ENCODE peak calls at places on chromosomes 3 and 15, in nine cellular contexts. One of them, this sample, is unnamed.

GRCh38 chr3:48301814-48302194 is 31.7 kb downstream of the SPINK8 start:
- DNase-seq in hepatocyte: peak; percentile 40
- DNase-seq in cardiac muscle cell: peak; percentile 51
- DNase-seq in dorsolateral prefrontal cortex: no peak
- DNase-seq in A549: peak; percentile 22
- DNase-seq in left lung: no peak
- DNase-seq in right lobe of liver: no peak
- DNase-seq in body of pancreas: peak; percentile 37
- DNase-seq in NT2/D1: no peak
- DNase-seq in this sample: peak; percentile 17

GRCh38 chr15:76968310-76968709 is 26.6 kb upstream of the PSTPIP1 start:
- DNase-seq in hepatocyte: no peak
- DNase-seq in cardiac muscle cell: peak; percentile 22
- DNase-seq in dorsolateral prefrontal cortex: no peak
- DNase-seq in A549: no peak
- DNase-seq in left lung: no peak
- DNase-seq in right lobe of liver: no peak
- DNase-seq in body of pancreas: no peak
- DNase-seq in NT2/D1: no peak
- DNase-seq in this sample: no peak

GRCh38 chr15:23083115-23083514 is 43.7 kb upstream of the TUBGCP5 start:
- DNase-seq in hepatocyte: no peak
- DNase-seq in cardiac muscle cell: no peak
- DNase-seq in dorsolateral prefrontal cortex: no peak
- DNase-seq in A549: no peak
- DNase-seq in left lung: no peak
- DNase-seq in right lobe of liver: no peak
- DNase-seq in body of pancreas: no peak
- DNase-seq in NT2/D1: no peak
- DNase-seq in this sample: no peak

GRCh38 chr3:139100821-139101220 is 56.1 kb upstream of the PRR23C start:
- DNase-seq in hepatocyte: no peak
- DNase-seq in cardiac muscle cell: no peak
- DNase-seq in dorsolateral prefrontal cortex: no peak
- DNase-seq in A549: no peak
- DNase-seq in left lung: no peak
- DNase-seq in right lobe of liver: no peak
- DNase-seq in body of pancreas: no peak
- DNase-seq in NT2/D1: no peak
- DNase-seq in this sample: no peak

GRCh38 chr3:125318859-125319258 is 56.3 kb downstream of the ZNF148 start:
- DNase-seq in hepatocyte: no peak
- DNase-seq in cardiac muscle cell: no peak
- DNase-seq in dorsolateral prefrontal cortex: no peak
- DNase-seq in A549: no peak
- DNase-seq in left lung: no peak
- DNase-seq in right lobe of liver: no peak
- DNase-seq in body of pancreas: no peak
- DNase-seq in NT2/D1: no peak
- DNase-seq in this sample: no peak

GRCh38 chr15:88987951-88988671 is 74.9 kb upstream of the MFGE8 start:
- DNase-seq in hepatocyte: no peak
- DNase-seq in cardiac muscle cell: no peak
- DNase-seq in dorsolateral prefrontal cortex: no peak
- DNase-seq in A549: no peak
- DNase-seq in left lung: no peak
- DNase-seq in right lobe of liver: no peak
- DNase-seq in body of pancreas: no peak
- DNase-seq in NT2/D1: no peak
- DNase-seq in this sample: no peak

GRCh38 chr3:74613566-74613965 is 893 bp downstream of the CNTN3 start:
- DNase-seq in hepatocyte: no peak
- DNase-seq in cardiac muscle cell: no peak
- DNase-seq in dorsolateral prefrontal cortex: no peak
- DNase-seq in A549: no peak
- DNase-seq in left lung: no peak
- DNase-seq in right lobe of liver: peak; percentile 52
- DNase-seq in body of pancreas: peak; percentile 33
- DNase-seq in NT2/D1: no peak
- DNase-seq in this sample: no peak

GRCh38 chr3:136404056-136404455 is 153.9 kb downstream of the PCCB start:
- DNase-seq in hepatocyte: no peak
- DNase-seq in cardiac muscle cell: no peak
- DNase-seq in dorsolateral prefrontal cortex: no peak
- DNase-seq in A549: no peak
- DNase-seq in left lung: no peak
- DNase-seq in right lobe of liver: no peak
- DNase-seq in body of pancreas: no peak
- DNase-seq in NT2/D1: no peak
- DNase-seq in this sample: no peak

GRCh38 chr3:188553569-188553968 is 399.6 kb downstream of the LPP start:
- DNase-seq in hepatocyte: no peak
- DNase-seq in cardiac muscle cell: no peak
- DNase-seq in dorsolateral prefrontal cortex: no peak
- DNase-seq in A549: no peak
- DNase-seq in left lung: no peak
- DNase-seq in right lobe of liver: no peak
- DNase-seq in body of pancreas: no peak
- DNase-seq in NT2/D1: no peak
- DNase-seq in this sample: no peak

GRCh38 chr15:30990451-30991300 is 752 bp downstream of the MTMR10 start:
- DNase-seq in hepatocyte: no peak
- DNase-seq in cardiac muscle cell: no peak
- DNase-seq in dorsolateral prefrontal cortex: no peak
- DNase-seq in A549: peak; percentile 18
- DNase-seq in left lung: no peak
- DNase-seq in right lobe of liver: peak; percentile 56
- DNase-seq in body of pancreas: no peak
- DNase-seq in NT2/D1: no peak
- DNase-seq in this sample: peak; percentile 68

GRCh38 chr15:31239409-31239808 is 87.2 kb upstream of the KLF13 start:
- DNase-seq in hepatocyte: no peak
- DNase-seq in cardiac muscle cell: no peak
- DNase-seq in dorsolateral prefrontal cortex: peak; percentile 6
- DNase-seq in A549: no peak
- DNase-seq in left lung: no peak
- DNase-seq in right lobe of liver: no peak
- DNase-seq in body of pancreas: no peak
- DNase-seq in NT2/D1: no peak
- DNase-seq in this sample: no peak

GRCh38 chr15:78140296-78140695 is 8.9 kb upstream of the IDH3A start:
- DNase-seq in hepatocyte: no peak
- DNase-seq in cardiac muscle cell: no peak
- DNase-seq in dorsolateral prefrontal cortex: no peak
- DNase-seq in A549: no peak
- DNase-seq in left lung: no peak
- DNase-seq in right lobe of liver: peak; percentile 46
- DNase-seq in body of pancreas: no peak
- DNase-seq in NT2/D1: no peak
- DNase-seq in this sample: no peak

GRCh38 chr3:46517016-46517770 is 19.4 kb downstream of the RTP3 start:
- DNase-seq in hepatocyte: no peak
- DNase-seq in cardiac muscle cell: peak; percentile 60
- DNase-seq in dorsolateral prefrontal cortex: no peak
- DNase-seq in A549: no peak
- DNase-seq in left lung: no peak
- DNase-seq in right lobe of liver: no peak
- DNase-seq in body of pancreas: no peak
- DNase-seq in NT2/D1: no peak
- DNase-seq in this sample: no peak

GRCh38 chr3:65671004-65671403 is 367.7 kb downstream of the MAGI1 start:
- DNase-seq in hepatocyte: no peak
- DNase-seq in cardiac muscle cell: no peak
- DNase-seq in dorsolateral prefrontal cortex: no peak
- DNase-seq in A549: no peak
- DNase-seq in left lung: no peak
- DNase-seq in right lobe of liver: peak; percentile 46
- DNase-seq in body of pancreas: no peak
- DNase-seq in NT2/D1: no peak
- DNase-seq in this sample: no peak

DNA sequence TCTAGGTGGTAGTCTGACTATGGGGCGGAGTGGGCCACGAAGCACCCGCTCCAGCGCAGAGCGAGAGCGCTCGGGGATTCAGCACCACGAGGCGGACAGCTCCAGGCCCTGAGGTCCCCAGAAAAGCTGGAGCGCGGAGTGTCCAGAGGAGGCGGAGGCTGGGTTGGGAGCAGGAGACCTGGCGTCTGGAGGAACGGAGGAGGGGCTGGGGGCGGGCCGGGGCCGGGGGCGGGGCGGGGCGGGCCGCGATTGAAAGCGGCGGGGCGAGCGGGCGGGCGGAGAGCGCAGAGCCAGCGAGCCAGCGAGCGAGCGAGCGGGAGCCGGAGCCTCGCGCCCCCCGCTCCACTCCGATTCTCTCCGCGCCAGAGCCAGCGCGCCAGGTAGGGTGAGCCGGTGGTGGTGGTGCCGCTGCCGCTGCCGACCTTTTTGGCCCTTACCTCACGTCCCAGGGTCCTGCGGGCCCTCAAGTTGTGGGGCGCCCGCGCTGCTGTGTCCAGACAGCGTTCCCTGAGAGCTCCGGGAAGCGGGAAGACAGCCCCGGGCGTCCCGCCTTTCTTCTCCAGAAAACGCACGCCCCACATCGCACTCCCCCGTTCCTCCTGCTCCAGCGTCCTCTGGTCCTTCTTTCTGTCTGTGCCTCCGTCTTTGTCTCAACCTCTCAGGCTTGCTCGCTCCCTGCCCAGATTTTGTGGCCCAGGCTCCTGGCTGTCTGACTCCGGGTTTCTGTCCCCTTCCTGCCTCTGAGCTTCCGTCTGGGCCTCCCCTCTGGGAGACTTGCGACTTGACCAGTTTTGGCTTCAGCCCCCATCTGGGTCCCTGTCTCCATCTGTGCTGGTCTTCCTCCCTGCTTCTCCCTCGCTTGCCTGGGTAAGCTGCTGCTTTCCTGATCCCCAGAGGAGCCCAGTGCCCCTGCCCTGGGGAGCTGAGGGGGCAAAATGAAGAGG is at the start of gene GRM2:
- DNase-seq in hepatocyte: peak; percentile 94
- DNase-seq in cardiac muscle cell: peak; percentile 92
- DNase-seq in dorsolateral prefrontal cortex: peak; percentile 33
- DNase-seq in A549: no peak
- DNase-seq in left lung: peak; percentile 86
- DNase-seq in right lobe of liver: peak; percentile 48
- DNase-seq in body of pancreas: peak; percentile 79
- DNase-seq in NT2/D1: peak; percentile 90
- DNase-seq in this sample: peak; percentile 73
- H3K4me3 ChIP-seq in hepatocyte: peak within 1 kb of the TSS; percentile 23
- H3K4me3 ChIP-seq in cardiac muscle cell: peak within 1 kb of the TSS; percentile 33
- H3K4me3 ChIP-seq in dorsolateral prefrontal cortex: peak within 1 kb of the TSS; percentile 55
- H3K4me3 ChIP-seq in A549: no peak within 1 kb of the TSS
- H3K4me3 ChIP-seq in left lung: no peak within 1 kb of the TSS
- H3K4me3 ChIP-seq in right lobe of liver: no peak within 1 kb of the TSS
- H3K4me3 ChIP-seq in body of pancreas: no peak within 1 kb of the TSS
- H3K4me3 ChIP-seq in NT2/D1: peak within 1 kb of the TSS; percentile 60
- H3K4me3 ChIP-seq in this sample: peak within 1 kb of the TSS; percentile 36

DNA sequence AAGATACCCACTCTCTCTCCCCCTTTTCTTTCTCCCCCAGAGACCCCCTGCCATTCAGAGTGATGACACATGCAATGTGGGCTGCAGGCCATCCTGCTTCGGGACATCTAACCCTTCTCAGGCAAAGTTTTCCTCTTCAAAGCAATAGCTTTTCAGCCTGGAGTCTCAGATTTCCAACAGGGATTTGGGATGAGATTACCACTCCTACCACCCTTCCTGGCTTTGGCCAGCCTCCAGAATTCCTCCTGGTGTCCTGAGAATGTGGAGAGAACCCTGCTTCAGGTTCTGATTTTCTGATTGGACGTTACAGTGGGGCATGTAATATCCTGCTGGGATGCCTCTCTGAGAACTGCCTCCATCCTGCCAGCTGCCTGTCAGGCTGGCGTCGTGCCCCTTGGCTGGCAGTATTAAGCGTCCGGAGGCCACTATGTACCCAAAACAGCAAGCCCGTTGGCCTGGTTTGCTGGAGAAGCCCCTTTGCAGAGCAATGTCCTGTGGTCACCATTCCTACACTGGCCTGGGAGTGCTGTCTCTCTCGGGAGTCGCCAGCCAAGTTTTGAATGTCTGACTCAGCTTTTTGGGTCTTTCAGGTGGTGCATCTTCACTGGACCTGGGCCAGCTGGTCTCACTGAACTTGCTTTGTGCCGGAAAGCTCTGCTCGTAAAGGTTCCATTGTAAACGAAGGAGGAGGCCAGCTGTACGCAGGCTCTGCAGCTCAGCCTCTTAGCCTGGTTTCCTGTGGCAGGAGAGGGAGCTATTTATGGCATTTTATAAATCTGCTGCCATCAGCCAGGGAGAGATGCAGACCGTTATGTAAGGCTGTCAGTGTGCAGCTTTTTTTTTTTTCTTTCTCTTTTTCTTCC is 19.2 kb upstream of the TRAK1 start:
- DNase-seq in hepatocyte: peak; percentile 68
- DNase-seq in cardiac muscle cell: peak; percentile 84
- DNase-seq in dorsolateral prefrontal cortex: peak; percentile 83
- DNase-seq in A549: peak; percentile 33
- DNase-seq in left lung: no peak
- DNase-seq in right lobe of liver: peak; percentile 87
- DNase-seq in body of pancreas: peak; percentile 68
- DNase-seq in NT2/D1: no peak
- DNase-seq in this sample: peak; percentile 84
- H3K4me3 ChIP-seq in hepatocyte: no peak overlapping the region
- H3K4me3 ChIP-seq in cardiac muscle cell: no peak overlapping the region
- H3K4me3 ChIP-seq in dorsolateral prefrontal cortex: peak overlapping the region; percentile 61
- H3K4me3 ChIP-seq in A549: peak overlapping the region; percentile 30
- H3K4me3 ChIP-seq in left lung: no peak overlapping the region
- H3K4me3 ChIP-seq in right lobe of liver: peak overlapping the region; percentile 9
- H3K4me3 ChIP-seq in body of pancreas: no peak overlapping the region
- H3K4me3 ChIP-seq in NT2/D1: no peak overlapping the region
- H3K4me3 ChIP-seq in this sample: peak overlapping the region; percentile 46

GRCh38 chr15:34329006-34329405 is 8.6 kb downstream of the SLC12A6 start:
- DNase-seq in hepatocyte: no peak
- DNase-seq in cardiac muscle cell: no peak
- DNase-seq in dorsolateral prefrontal cortex: no peak
- DNase-seq in A549: no peak
- DNase-seq in left lung: no peak
- DNase-seq in right lobe of liver: no peak
- DNase-seq in body of pancreas: no peak
- DNase-seq in NT2/D1: no peak
- DNase-seq in this sample: no peak
- H3K4me3 ChIP-seq in hepatocyte: no peak overlapping the region
- H3K4me3 ChIP-seq in cardiac muscle cell: no peak overlapping the region
- H3K4me3 ChIP-seq in dorsolateral prefrontal cortex: no peak overlapping the region
- H3K4me3 ChIP-seq in A549: no peak overlapping the region
- H3K4me3 ChIP-seq in left lung: no peak overlapping the region
- H3K4me3 ChIP-seq in right lobe of liver: no peak overlapping the region
- H3K4me3 ChIP-seq in body of pancreas: no peak overlapping the region
- H3K4me3 ChIP-seq in NT2/D1: no peak overlapping the region
- H3K4me3 ChIP-seq in this sample: no peak overlapping the region

DNA sequence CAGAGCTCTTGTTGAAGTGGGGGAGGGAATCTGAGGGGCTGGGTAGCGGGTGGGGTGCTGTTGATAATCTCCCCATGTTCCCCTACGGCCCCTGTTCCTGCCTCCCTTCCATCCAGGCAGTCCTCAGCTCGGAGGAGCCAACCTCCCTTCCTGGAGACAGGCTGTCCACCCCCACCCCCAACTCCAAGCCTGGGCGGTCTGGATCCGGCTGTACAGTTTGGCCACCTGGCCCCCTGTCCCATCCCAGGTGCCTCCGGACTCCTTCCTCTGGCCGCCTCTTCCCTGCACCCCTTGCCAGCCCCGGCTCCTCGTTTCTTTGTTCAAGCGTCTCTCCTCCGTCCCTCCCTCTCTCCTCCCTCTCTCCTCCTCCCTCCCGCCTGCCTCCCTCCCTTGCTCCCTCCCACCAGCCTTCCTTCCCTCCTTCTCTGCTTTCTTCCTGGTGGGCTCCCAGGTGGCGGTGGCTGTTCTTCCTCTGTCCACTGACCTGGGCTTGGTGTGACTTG is 1.9 kb downstream of the SEMA3F start:
- DNase-seq in hepatocyte: peak; percentile 54
- DNase-seq in cardiac muscle cell: peak; percentile 46
- DNase-seq in dorsolateral prefrontal cortex: no peak
- DNase-seq in A549: peak; percentile 17
- DNase-seq in left lung: no peak
- DNase-seq in right lobe of liver: no peak
- DNase-seq in body of pancreas: no peak
- DNase-seq in NT2/D1: no peak
- DNase-seq in this sample: no peak
- H3K4me3 ChIP-seq in hepatocyte: peak overlapping the region; percentile 52
- H3K4me3 ChIP-seq in cardiac muscle cell: peak overlapping the region; percentile 47
- H3K4me3 ChIP-seq in dorsolateral prefrontal cortex: no peak overlapping the region
- H3K4me3 ChIP-seq in A549: peak overlapping the region; percentile 74
- H3K4me3 ChIP-seq in left lung: peak overlapping the region; percentile 50
- H3K4me3 ChIP-seq in right lobe of liver: no peak overlapping the region
- H3K4me3 ChIP-seq in body of pancreas: no peak overlapping the region
- H3K4me3 ChIP-seq in NT2/D1: peak overlapping the region; percentile 83
- H3K4me3 ChIP-seq in this sample: no peak overlapping the region

This sample was measured in SJCRH30.